ENCODE peak calls at places on chromosomes 11 and 22, in ten cellular contexts. E is HEK293T; M is NCI-H460; F is neuronal stem cell; V is KBM-7; R is chondrocyte; G is NCI-H1417; X is activated CD4-positive, CD25-positive, alpha-beta regulatory T cell; H is mammary epithelial cell; U is stimulated activated CD4-positive, alpha-beta T cell treated with anti-CD3 and anti-CD28 coated beads, Interleukin-15, amount 100 ng/mL, for 24 hours. A is an unnamed sample.

GRCh38 chr22:19996694-19997384 is 19.8 kb downstream of the ARVCF start:
- DNase-seq in H (no peak), X (no peak), V (no peak), F (no peak), G (no peak), M (no peak), R (peak; percentile 83), U (no peak), E (no peak), A (no peak)

GRCh38 chr11:36702330-36703054 is 104.5 kb upstream of the RAG2 start:
- DNase-seq in R (no peak), X (no peak), E (peak; percentile 72), M (peak; percentile 59), H (peak; percentile 61), F (peak; percentile 70), V (peak; percentile 56), G (peak; percentile 56), U (peak; percentile 2), A (no peak)

GRCh38 chr11:127411283-127411682 is 410.7 kb upstream of the KIRREL3 start:
- DNase-seq in G (no peak), X (no peak), E (no peak), H (no peak), R (no peak), F (no peak), V (no peak), U (no peak), M (no peak), A (no peak)

GRCh38 chr11:1390603-1391164 is 950 bp downstream of the BRSK2 start:
- DNase-seq in X (no peak), U (no peak), E (peak; percentile 33), M (no peak), F (no peak), V (no peak), G (peak; percentile 58), R (no peak), H (no peak), A (no peak)

GRCh38 chr11:69212121-69213110 is 56.7 kb downstream of the SMIM38 start:
- DNase-seq in X (no peak), E (no peak), U (no peak), G (no peak), V (no peak), H (no peak), M (no peak), F (no peak), R (no peak), A (peak; percentile 69)

GRCh38 chr22:23218867-23219251 is 38.5 kb downstream of the BCR start:
- DNase-seq in G (peak; percentile 70), X (no peak), U (peak; percentile 35), H (no peak), V (peak; percentile 72), R (peak; percentile 79), E (peak; percentile 58), F (no peak), M (no peak), A (no peak)

GRCh38 chr11:102763440-102763839 is 17.0 kb downstream of the MMP10 start:
- DNase-seq in M (no peak), R (no peak), H (peak; percentile 92), E (no peak), U (no peak), X (no peak), F (no peak), G (no peak), V (no peak), A (no peak)

GRCh38 chr11:128686745-128687177 is 7.1 kb upstream of the FLI1 start:
- DNase-seq in E (no peak), G (peak; percentile 64), V (no peak), F (no peak), H (peak; percentile 39), M (no peak), X (no peak), R (peak; percentile 92), U (peak; percentile 77), A (no peak)

GRCh38 chr22:22168190-22168940 is 76.2 kb upstream of the VPREB1 start:
- DNase-seq in R (no peak), F (no peak), V (peak; percentile 9), U (peak; percentile 16), X (no peak), G (peak; percentile 22), E (no peak), M (peak; percentile 51), H (peak; percentile 42), A (no peak)

GRCh38 chr11:11454671-11455223 is 101.7 kb upstream of the CSNK2A3 start:
- DNase-seq in M (no peak), F (no peak), G (peak; percentile 13), X (no peak), U (no peak), H (no peak), V (no peak), E (no peak), R (no peak), A (no peak)

GRCh38 chr22:39173787-39174497 is 21.5 kb upstream of the CBX7 start:
- DNase-seq in X (no peak), G (no peak), F (no peak), M (no peak), R (peak; percentile 66), V (no peak), H (no peak), U (peak; percentile 49), E (no peak), A (no peak)

GRCh38 chr11:80280737-80281136 is 839.9 kb upstream of the TENM4 start:
- DNase-seq in V (no peak), R (no peak), H (no peak), M (no peak), F (no peak), X (no peak), G (no peak), U (no peak), E (no peak), A (no peak)

GRCh38 chr11:133477263-133477625 is 55.1 kb downstream of the OPCML start:
- DNase-seq in M (no peak), R (no peak), G (no peak), F (no peak), X (no peak), H (no peak), E (no peak), V (no peak), U (no peak), A (no peak)

GRCh38 chr22:37284807-37285355 is 2.6 kb downstream of the CYTH4 start:
- DNase-seq in M (no peak), E (no peak), X (no peak), F (no peak), G (no peak), R (no peak), U (peak; percentile 41), H (no peak), V (peak; percentile 99), A (no peak)

GRCh38 chr22:50218996-50219727 is 18.4 kb downstream of the SELENOO start:
- DNase-seq in G (peak; percentile 84), E (peak; percentile 78), H (peak; percentile 42), F (no peak), U (peak; percentile 44), R (peak; percentile 95), M (no peak), V (peak; percentile 49), X (no peak), A (no peak)

GRCh38 chr11:132064987-132065620 is 694.7 kb downstream of the NTM start:
- DNase-seq in E (no peak), F (no peak), M (peak; percentile 54), V (no peak), R (no peak), H (peak; percentile 98), G (no peak), U (no peak), X (no peak), A (no peak)

GRCh38 chr11:107929611-107930200 is 1.5 kb downstream of the RAB39A start:
- DNase-seq in U (peak; percentile 9), R (no peak), V (no peak), F (no peak), M (no peak), G (no peak), H (no peak), X (no peak), E (no peak), A (no peak)